ENCODE peak calls at places on chromosomes 13 and 19, in eight cellular contexts. V, A, K, P, D, T, I and N are unnamed samples.

GRCh38 chr13:41842029-41842428 is 118.9 kb downstream of the VWA8 start:
- DNase-seq in V (no peak), A (no peak), K (no peak), P (no peak), D (no peak), T (peak), I (no peak), N (no peak)

GRCh38 chr13:31261241-31261640 is 61.5 kb downstream of the B3GLCT start:
- DNase-seq in V (no peak), A (peak), K (no peak), P (no peak), D (no peak), T (no peak), I (no peak), N (no peak)

GRCh38 chr13:41286370-41286769 is 23.0 kb upstream of the MTRF1 start:
- DNase-seq in V (no peak), A (no peak), K (no peak), P (no peak), D (no peak), T (no peak), I (no peak), N (no peak)

GRCh38 chr13:52353116-52353718 is 52.8 kb downstream of the THSD1 start:
- DNase-seq in V (no peak), A (no peak), K (no peak), P (peak), D (no peak), T (no peak), I (no peak), N (no peak)

GRCh38 chr19:18062043-18062442 is 24.7 kb downstream of the IL12RB1 start:
- DNase-seq in V (peak), A (no peak), K (no peak), P (no peak), D (no peak), T (no peak), I (no peak), N (no peak)

GRCh38 chr19:52786078-52786463 is 520 bp downstream of the ZNF600 start:
- DNase-seq in V (peak), A (peak), K (no peak), P (peak), D (no peak), T (peak), I (peak), N (peak)

GRCh38 chr19:14265285-14266036 is 59.5 kb upstream of the ADGRL1 start:
- DNase-seq in V (peak), A (no peak), K (no peak), P (no peak), D (no peak), T (no peak), I (no peak), N (peak)

GRCh38 chr19:40721936-40722661 is 5.2 kb downstream of the ITPKC start:
- DNase-seq in V (no peak), A (peak), K (no peak), P (peak), D (no peak), T (no peak), I (no peak), N (no peak)

GRCh38 chr13:27792393-27793218 is at the start of gene GSX1:
- DNase-seq in V (peak), A (peak), K (no peak), P (peak), D (no peak), T (peak), I (no peak), N (peak)

GRCh38 chr13:46743191-46743590 is 53.8 kb downstream of the ESD start:
- DNase-seq in V (no peak), A (no peak), K (no peak), P (no peak), D (no peak), T (no peak), I (no peak), N (no peak)

GRCh38 chr19:48745208-48745995 is 1.3 kb downstream of the IZUMO1 start:
- DNase-seq in V (peak), A (peak), K (no peak), P (peak), D (peak), T (peak), I (peak), N (peak)

GRCh38 chr13:37109080-37109678 is 3.7 kb upstream of the CSNK1A1L start:
- DNase-seq in V (peak), A (peak), K (no peak), P (peak), D (peak), T (peak), I (peak), N (peak)

GRCh38 chr13:114130708-114131580 is 1.5 kb downstream of the RASA3 start:
- DNase-seq in V (peak), A (peak), K (no peak), P (peak), D (no peak), T (peak), I (peak), N (peak)

GRCh38 chr13:21078501-21078900 is 17.1 kb upstream of the LATS2 start:
- DNase-seq in V (no peak), A (no peak), K (no peak), P (peak), D (no peak), T (no peak), I (no peak), N (no peak)

GRCh38 chr13:34967851-34968562 is 25.9 kb downstream of the NBEA start:
- DNase-seq in V (no peak), A (peak), K (no peak), P (no peak), D (no peak), T (no peak), I (no peak), N (no peak)

GRCh38 chr19:17304386-17305047 is 1.2 kb upstream of the MRPL34 start:
- DNase-seq in V (no peak), A (no peak), K (no peak), P (no peak), D (no peak), T (no peak), I (no peak), N (no peak)

GRCh38 chr19:45424191-45425058 is 708 bp upstream of the ERCC1 start:
- DNase-seq in V (peak), A (peak), K (peak), P (peak), D (peak), T (peak), I (peak), N (peak)

GRCh38 chr13:74290324-74290773 is 156.1 kb upstream of the KLF12 start:
- DNase-seq in V (peak), A (peak), K (peak), P (peak), D (peak), T (peak), I (peak), N (peak)

GRCh38 chr13:30234763-30235162 is 72.6 kb downstream of the KATNAL1 start:
- DNase-seq in V (no peak), A (no peak), K (no peak), P (no peak), D (no peak), T (no peak), I (no peak), N (peak)

GRCh38 chr13:91978571-91978970 is 580.1 kb downstream of the GPC5 start:
- DNase-seq in V (no peak), A (no peak), K (no peak), P (no peak), D (no peak), T (no peak), I (no peak), N (no peak)

GRCh38 chr19:48867922-48868195 is 558 bp downstream of the PLEKHA4 start:
- DNase-seq in V (no peak), A (no peak), K (no peak), P (no peak), D (no peak), T (no peak), I (no peak), N (peak)

GRCh38 chr19:16330368-16330801 is 5.8 kb downstream of the KLF2 start:
- DNase-seq in V (no peak), A (peak), K (peak), P (peak), D (peak), T (peak), I (no peak), N (no peak)

GRCh38 chr13:85093808-85094207 is 705.4 kb downstream of the SLITRK6 start:
- DNase-seq in V (no peak), A (peak), K (peak), P (no peak), D (no peak), T (peak), I (no peak), N (no peak)

GRCh38 chr19:1672038-1672768 is 19.8 kb upstream of the TCF3 start:
- DNase-seq in V (peak), A (peak), K (no peak), P (peak), D (peak), T (peak), I (peak), N (peak)

GRCh38 chr13:29402168-29402621 is 193.3 kb downstream of the SLC7A1 start:
- DNase-seq in V (no peak), A (peak), K (no peak), P (no peak), D (no peak), T (peak), I (no peak), N (no peak)

GRCh38 chr19:33350538-33351309 is 22.8 kb upstream of the CEBPG start:
- DNase-seq in V (no peak), A (peak), K (no peak), P (peak), D (no peak), T (no peak), I (no peak), N (no peak)

GRCh38 chr13:42420304-42420703 is 148.4 kb downstream of the AKAP11 start:
- DNase-seq in V (no peak), A (no peak), K (no peak), P (no peak), D (no peak), T (no peak), I (no peak), N (no peak)

GRCh38 chr19:1446713-1447564 is 3.0 kb upstream of the APC2 start:
- DNase-seq in V (peak), A (no peak), K (no peak), P (peak), D (no peak), T (peak), I (peak), N (peak)

GRCh38 chr19:4302238-4302630 is at the start of gene TMIGD2:
- DNase-seq in V (no peak), A (no peak), K (no peak), P (no peak), D (no peak), T (no peak), I (peak), N (no peak)

GRCh38 chr13:111623743-111624505 is 303.5 kb downstream of the TEX29 start:
- DNase-seq in V (no peak), A (no peak), K (no peak), P (no peak), D (no peak), T (no peak), I (no peak), N (no peak)

GRCh38 chr13:76965759-76966421 is 17.6 kb downstream of the ACOD1 start:
- DNase-seq in V (no peak), A (peak), K (no peak), P (peak), D (no peak), T (peak), I (peak), N (no peak)

GRCh38 chr13:29573190-29573589 is 22.3 kb downstream of the SLC7A1 start:
- DNase-seq in V (no peak), A (no peak), K (no peak), P (peak), D (peak), T (no peak), I (no peak), N (no peak)

GRCh38 chr13:111956261-111957151 is 110.4 kb upstream of the SOX1 start:
- DNase-seq in V (no peak), A (no peak), K (no peak), P (no peak), D (no peak), T (no peak), I (no peak), N (no peak)

GRCh38 chr13:75876371-75877050 is 240.4 kb downstream of the LMO7 start:
- DNase-seq in V (peak), A (peak), K (peak), P (peak), D (peak), T (peak), I (peak), N (peak)

GRCh38 chr19:17294051-17294891 is 9.0 kb downstream of the ABHD8 start:
- DNase-seq in V (peak), A (no peak), K (no peak), P (peak), D (peak), T (no peak), I (peak), N (peak)

GRCh38 chr13:45623516-45624090 is 8.1 kb upstream of the ERICH6B start:
- DNase-seq in V (peak), A (peak), K (peak), P (peak), D (peak), T (no peak), I (peak), N (peak)

GRCh38 chr19:289651-290538 is 1.3 kb downstream of the PLPP2 start:
- DNase-seq in V (peak), A (no peak), K (peak), P (peak), D (no peak), T (peak), I (peak), N (no peak)
- TF ChIP-seq EZH2phosphoT487 in V (no peak), A (no peak), K (no peak), P (no peak), D (no peak), T (no peak), I (no peak), N (no peak)

DNA sequence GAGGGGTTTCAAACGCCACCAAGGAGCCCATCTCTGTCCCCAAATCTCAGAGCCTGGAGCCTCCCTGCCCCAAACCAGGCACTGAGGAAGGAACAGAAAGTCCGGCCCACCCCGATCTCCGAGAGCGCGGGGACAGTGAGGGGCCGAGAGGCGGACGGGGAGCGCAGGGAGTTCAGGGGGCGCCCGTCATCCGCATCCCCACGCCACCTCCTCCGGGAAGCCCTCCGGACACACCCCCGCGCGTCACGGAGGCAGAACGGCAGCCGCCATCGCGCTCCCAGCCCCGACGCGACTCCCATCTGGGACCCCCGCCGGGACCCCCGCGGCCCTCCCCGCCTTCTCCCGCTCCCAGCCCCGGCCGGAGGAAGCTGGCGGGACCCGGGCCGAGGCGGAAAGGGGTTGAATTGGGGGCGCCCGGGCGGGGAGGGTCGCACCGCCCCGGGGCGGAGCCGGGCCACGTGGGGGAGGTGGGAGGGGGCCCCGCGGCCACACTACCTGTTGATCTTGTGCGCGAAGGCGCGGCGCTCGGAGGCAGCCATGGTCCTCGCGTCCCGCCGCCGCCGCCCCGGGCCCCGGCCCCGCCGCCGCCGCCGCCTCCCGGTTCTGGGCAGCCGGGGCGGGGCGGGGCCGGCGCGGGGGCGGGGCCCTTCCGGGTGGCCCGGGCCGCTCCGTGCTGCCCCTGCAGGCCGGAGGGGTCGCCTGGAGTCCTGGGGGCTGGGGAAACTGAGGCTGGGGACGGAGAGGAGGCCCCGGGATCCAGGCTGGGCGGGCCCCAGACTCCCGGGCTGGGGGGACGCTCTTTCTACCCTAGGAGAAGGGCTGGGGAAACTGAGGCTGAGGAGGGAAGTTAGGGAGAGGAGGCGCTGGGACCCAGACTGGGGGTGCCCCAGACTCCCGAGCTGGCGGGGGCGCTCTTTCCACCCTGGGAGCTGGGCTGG is at the start of gene DOCK6:
- DNase-seq in V (peak), A (peak), K (no peak), P (peak), D (peak), T (peak), I (peak), N (peak)
- TF ChIP-seq EZH2phosphoT487 in V (no peak), A (no peak), K (no peak), P (no peak), D (no peak), T (no peak), I (no peak), N (no peak)

DNA sequence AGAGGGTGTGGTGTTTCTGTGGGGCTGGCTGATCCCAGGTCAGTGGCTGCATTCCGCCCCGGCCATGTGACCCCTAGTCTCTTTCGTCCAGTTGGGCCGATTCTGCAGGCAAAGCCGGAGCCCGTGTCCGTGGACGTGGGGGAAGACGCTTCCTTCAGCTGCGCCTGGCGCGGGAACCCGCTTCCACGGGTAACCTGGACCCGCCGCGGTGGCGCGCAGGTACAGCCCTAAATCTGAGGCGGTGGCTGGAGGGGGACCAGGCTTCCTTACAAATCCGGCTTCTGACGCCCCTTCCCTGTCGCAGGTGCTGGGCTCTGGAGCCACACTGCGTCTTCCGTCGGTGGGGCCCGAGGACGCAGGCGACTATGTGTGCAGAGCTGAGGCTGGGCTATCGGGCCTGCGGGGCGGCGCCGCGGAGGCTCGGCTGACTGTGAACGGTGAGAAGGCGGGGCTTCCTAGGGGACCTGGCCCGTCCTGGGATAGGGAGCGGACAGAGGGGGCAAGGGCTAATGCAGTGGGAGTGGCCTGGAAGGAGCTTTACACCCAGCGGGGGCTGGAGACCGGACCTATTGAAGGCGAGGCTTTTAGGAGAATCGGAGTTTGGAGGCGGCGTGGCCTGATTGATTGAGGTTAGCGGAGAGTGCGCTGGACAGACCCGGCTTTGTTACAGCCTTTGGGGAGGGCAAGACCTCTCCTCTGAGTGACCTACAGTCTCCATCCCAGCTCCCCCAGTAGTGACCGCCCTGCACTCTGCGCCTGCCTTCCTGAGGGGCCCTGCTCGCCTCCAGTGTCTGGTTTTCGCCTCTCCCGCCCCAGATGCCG is 4.3 kb downstream of the KIRREL2 start:
- DNase-seq in V (peak), A (no peak), K (no peak), P (no peak), D (no peak), T (peak), I (no peak), N (peak)
- TF ChIP-seq EZH2phosphoT487 in V (no peak), A (no peak), K (no peak), P (no peak), D (no peak), T (no peak), I (no peak), N (no peak)

DNA sequence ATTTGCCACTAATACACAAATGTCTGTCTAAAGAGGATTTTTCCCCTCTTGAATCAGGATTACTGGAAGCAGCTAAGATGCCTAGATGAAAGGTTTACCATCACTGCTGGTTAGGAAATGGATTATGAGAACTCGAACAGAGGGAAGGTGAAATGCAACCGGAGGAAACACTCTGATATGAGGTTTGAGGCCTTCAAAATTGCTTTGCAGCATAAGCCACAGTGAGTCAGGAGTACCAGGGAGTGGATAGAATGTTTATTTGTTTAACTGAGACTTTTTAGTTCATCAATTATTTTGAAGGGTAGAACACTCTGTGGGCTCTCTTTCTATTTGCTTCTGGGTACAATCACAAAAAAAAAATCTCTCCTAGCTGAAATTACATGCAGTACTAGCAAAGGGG is 18.1 kb downstream of the CDADC1 start:
- DNase-seq in V (no peak), A (no peak), K (no peak), P (peak), D (no peak), T (no peak), I (no peak), N (no peak)
- TF ChIP-seq EZH2phosphoT487 in V (no peak), A (no peak), K (no peak), P (no peak), D (no peak), T (no peak), I (no peak), N (no peak)

DNA sequence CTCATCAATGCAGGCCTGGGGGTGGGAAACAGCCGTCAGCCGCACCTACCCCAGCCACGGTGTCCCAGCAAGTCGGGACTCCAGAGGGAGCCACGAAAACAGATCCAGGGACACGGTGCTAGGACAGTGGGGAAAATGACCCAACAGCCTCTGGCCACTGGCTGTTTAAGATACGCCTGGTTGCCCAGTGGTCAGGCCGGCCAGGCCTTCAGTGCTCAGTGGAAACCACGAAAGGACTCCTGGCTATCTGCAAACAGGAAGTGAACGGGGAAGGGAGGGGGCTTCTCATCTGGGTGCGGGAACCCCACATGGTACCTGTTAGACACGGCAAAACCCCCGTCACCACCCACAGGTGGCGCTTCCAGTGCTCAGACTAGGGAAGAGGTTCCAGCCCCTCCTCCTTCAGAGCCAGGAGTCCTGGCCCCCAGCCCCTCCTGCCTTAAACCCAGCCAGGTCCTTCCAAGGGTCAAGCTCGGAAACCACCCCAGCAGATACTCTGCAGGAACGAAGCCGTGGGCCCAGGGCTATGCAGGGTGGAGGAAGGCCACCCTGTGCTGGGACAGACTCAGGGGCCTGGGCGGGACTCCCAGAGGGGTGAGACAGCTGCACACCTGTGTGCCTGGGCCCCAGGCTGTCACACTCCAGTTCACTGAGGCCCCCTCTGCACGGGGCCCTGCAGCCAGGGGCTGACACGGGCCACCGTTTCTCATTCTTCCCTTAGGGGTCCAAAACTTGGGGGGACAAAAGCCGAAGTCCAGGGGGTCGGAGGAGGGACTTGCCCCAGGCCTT is 4.5 kb downstream of the PPP1R12C start:
- DNase-seq in V (peak), A (no peak), K (no peak), P (no peak), D (peak), T (peak), I (peak), N (no peak)
- TF ChIP-seq EZH2phosphoT487 in V (no peak), A (no peak), K (no peak), P (no peak), D (no peak), T (no peak), I (no peak), N (no peak)